ENCODE peak calls at places on chromosomes 4 and X, in seven cellular contexts. M is cardiac muscle cell, Z is esophagus muscularis mucosa, E is PC-9, V is neuronal stem cell, N is OCI-LY7, G is A549. O is an unnamed sample.

GRCh38 chr4:67809502-67809901 is 55.3 kb upstream of the GNRHR start:
- DNase-seq in N (no peak), G (no peak), E (no peak), V (no peak), Z (no peak), M (no peak), O (no peak)

GRCh38 chr4:158302076-158302866 is 92.0 kb downstream of the TMEM144 start:
- DNase-seq in G (no peak), V (no peak), M (peak; percentile 80), E (peak; percentile 46), Z (no peak), N (no peak), O (no peak)

GRCh38 chr4:52199574-52200338 is 148.7 kb downstream of the SPATA18 start:
- DNase-seq in G (peak; percentile 14), N (no peak), E (peak; percentile 61), V (no peak), Z (no peak), M (peak; percentile 65), O (no peak)

GRCh38 chr4:3878678-3879077 is 112.5 kb downstream of the ADRA2C start:
- DNase-seq in M (no peak), Z (no peak), E (no peak), V (no peak), G (no peak), N (no peak), O (no peak)

GRCh38 chrX:45801554-45801953 is 600.9 kb upstream of the DIPK2B start:
- DNase-seq in G (no peak), N (peak; percentile 4), Z (no peak), M (peak; percentile 55), E (no peak), V (no peak), O (no peak)

GRCh38 chrX:70166601-70167590 is 10.4 kb upstream of the DGAT2L6 start:
- DNase-seq in V (no peak), G (peak; percentile 12), E (no peak), M (peak; percentile 67), Z (no peak), N (no peak), O (no peak)

GRCh38 chr4:75666299-75666698 is 6.9 kb downstream of the G3BP2 start:
- DNase-seq in V (no peak), E (no peak), G (no peak), Z (no peak), M (no peak), N (no peak), O (no peak)

GRCh38 chrX:39559229-39559628 is 538.5 kb downstream of the BCOR start:
- DNase-seq in Z (no peak), V (no peak), M (no peak), G (no peak), N (no peak), E (no peak), O (no peak)

GRCh38 chrX:40576291-40576690 is 4.5 kb upstream of the ATP6AP2 start:
- DNase-seq in N (no peak), M (no peak), E (no peak), V (no peak), Z (no peak), G (no peak), O (no peak)

GRCh38 chrX:94942603-94943002 is 1268.6 kb downstream of the FAM133A start:
- DNase-seq in N (no peak), G (no peak), V (no peak), E (no peak), Z (no peak), M (no peak), O (no peak)

GRCh38 chr4:59936566-59936965 is 1263.6 kb upstream of the ADGRL3 start:
- DNase-seq in M (no peak), V (no peak), G (no peak), E (no peak), N (no peak), Z (no peak), O (no peak)

GRCh38 chr4:8652181-8653078 is 59.9 kb downstream of the CPZ start:
- DNase-seq in M (no peak), N (no peak), V (no peak), E (no peak), Z (no peak), G (no peak), O (peak; percentile 31)

GRCh38 chr4:2688697-2689096 is 67.4 kb downstream of the TNIP2 start:
- DNase-seq in M (no peak), G (no peak), N (no peak), E (no peak), Z (no peak), V (no peak), O (no peak)

GRCh38 chr4:47577779-47578553 is 92.9 kb downstream of the ATP10D start:
- DNase-seq in E (no peak), V (no peak), M (peak; percentile 87), N (no peak), G (no peak), Z (no peak), O (no peak)

GRCh38 chr4:179530953-179531352 is 2088.7 kb upstream of the AGA start:
- DNase-seq in N (no peak), Z (no peak), V (no peak), E (no peak), M (no peak), G (no peak), O (no peak)

GRCh38 chrX:72271091-72271490 is 6.0 kb downstream of the RPS4X start:
- DNase-seq in M (no peak), E (no peak), G (no peak), N (no peak), V (no peak), Z (no peak), O (no peak)

GRCh38 chr4:1085404-1085799 is 28.0 kb downstream of the RNF212 start:
- DNase-seq in G (no peak), V (no peak), N (no peak), E (no peak), Z (no peak), M (no peak), O (no peak)

GRCh38 chr4:147163311-147163710 is 217.6 kb upstream of the TTC29 start:
- DNase-seq in V (no peak), M (no peak), G (no peak), Z (no peak), N (no peak), E (no peak), O (no peak)

GRCh38 chr4:93772858-93773257 is 55.7 kb upstream of the ATOH1 start:
- DNase-seq in Z (no peak), G (no peak), E (no peak), N (no peak), M (no peak), V (no peak), O (no peak)

GRCh38 chrX:131441033-131441432 is 102.8 kb upstream of the OR13H1 start:
- DNase-seq in V (no peak), G (peak; percentile 10), N (no peak), E (peak; percentile 72), M (no peak), Z (no peak), O (no peak)

GRCh38 chrX:130094712-130095111 is 15.6 kb downstream of the ELF4 start:
- DNase-seq in Z (no peak), E (no peak), N (no peak), V (no peak), G (no peak), M (no peak), O (no peak)

DNA sequence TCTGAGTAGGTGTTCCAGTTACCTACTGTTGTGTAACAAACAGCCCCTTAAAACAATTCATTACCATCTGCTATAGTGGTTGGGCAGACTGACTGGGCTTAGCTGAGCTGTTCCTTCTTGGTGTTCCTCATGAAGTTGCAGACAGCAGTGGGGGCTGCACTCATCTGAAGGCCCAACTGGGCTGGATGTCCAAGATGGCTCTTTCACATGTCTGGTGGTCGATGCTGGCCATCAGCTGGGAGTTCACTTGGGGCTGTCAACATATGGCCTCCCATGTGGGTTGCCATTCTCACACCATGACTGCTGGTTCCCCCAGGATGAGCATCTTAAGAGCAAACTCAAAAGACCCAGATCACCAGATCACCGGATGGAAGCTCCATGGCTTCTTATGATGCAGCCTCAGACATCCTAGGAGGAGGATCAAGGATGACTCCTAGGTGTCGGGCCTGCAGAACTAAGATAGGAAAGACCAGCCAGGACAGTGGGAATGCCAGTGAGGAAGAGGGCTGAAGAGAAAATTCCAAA is 34.3 kb upstream of the PPP2R2C start:
- DNase-seq in G (no peak), E (no peak), Z (peak; percentile 53), V (no peak), N (no peak), M (no peak), O (peak; percentile 37)
- H3K9me3 ChIP-seq in G (peaks cover 22% of the 10 kb centered on the region), E (peaks cover 6% of the 10 kb centered on the region), Z (peaks cover 18% of the 10 kb centered on the region), V (peaks cover 3% of the 10 kb centered on the region), N (peaks cover 12% of the 10 kb centered on the region), M (peaks cover 2% of the 10 kb centered on the region), O (no peaks in the 10 kb centered on the region)

DNA sequence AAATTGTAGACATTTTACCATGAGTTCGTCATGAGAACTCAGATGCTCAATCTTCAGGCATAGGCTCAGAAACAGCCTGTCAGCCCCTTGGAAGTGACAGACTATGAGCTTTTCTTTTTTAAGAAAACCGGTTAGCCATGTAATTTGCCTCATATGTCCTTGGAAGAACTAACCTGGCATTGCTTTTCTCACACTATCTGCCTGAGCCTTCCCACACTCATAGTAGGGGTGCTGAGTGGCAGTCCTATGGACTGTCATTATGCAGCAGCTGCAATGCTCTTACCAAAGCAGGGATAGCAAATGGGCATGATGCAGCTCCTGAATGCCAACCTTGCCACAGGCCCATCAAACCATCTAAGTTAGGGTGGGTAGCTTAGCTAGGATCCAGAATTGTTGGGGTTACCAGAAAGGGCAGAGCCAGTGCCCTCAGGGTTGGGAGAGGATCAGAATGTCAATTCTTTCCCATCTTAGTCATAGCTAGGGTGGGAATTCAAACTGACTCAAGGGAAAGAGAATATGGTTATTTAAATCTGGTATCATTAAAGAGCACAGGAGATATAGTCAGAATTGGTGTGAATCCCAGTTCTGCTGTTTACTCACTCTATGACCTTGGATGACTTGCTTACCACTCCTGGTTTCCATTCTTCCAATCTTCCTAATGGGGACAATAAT is 230.6 kb upstream of the CPEB2 start:
- DNase-seq in Z (peak; percentile 77), M (no peak), E (no peak), V (no peak), N (no peak), G (no peak), O (no peak)
- H3K9me3 ChIP-seq in Z (no peaks in the 10 kb centered on the region), M (no peaks in the 10 kb centered on the region), E (peaks cover 6% of the 10 kb centered on the region), V (no peaks in the 10 kb centered on the region), N (no peaks in the 10 kb centered on the region), G (peaks cover 5% of the 10 kb centered on the region), O (no peaks in the 10 kb centered on the region)

DNA sequence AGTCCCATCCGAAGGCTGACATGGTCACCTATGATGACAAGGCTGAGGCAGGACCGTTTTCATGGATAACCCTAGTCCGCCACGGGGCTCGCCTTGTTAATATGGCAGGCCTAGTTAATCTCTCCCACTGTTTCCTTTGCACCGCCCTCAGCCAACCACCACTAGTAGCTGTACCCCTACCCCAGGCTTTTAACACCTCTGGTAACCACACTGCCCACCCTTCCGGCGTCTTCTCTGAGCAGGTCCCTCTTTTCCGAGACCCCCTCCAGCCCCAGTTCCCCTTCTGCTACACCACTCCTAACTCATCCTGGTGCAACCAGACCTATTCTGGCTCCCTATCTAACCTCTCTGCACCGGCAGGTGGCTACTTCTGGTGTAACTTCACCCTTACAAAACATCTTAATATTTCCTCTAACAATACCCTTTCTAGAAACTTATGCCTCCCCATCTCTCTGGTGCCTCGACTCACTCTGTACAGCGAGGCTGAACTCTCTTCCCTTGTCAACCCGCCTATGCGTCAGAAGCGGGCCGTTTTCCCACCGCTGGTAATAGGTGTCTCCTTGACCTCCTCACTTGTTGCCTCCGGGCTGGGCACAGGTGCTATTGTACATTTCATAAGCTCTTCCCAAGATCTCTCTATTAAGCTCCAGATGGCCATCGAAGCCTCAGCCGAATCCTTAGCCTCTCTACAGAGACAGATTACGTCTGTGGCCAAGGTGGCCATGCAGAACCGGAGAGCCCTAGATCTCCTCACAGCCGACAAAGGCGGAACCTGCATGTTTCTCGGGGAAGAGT is 964.4 kb downstream of the RPA4 start:
- DNase-seq in V (no peak), G (no peak), E (no peak), N (no peak), M (no peak), Z (no peak), O (no peak)
- H3K9me3 ChIP-seq in V (peaks cover 47% of the 10 kb centered on the region), G (no peaks in the 10 kb centered on the region), E (no peaks in the 10 kb centered on the region), N (no peaks in the 10 kb centered on the region), M (no peaks in the 10 kb centered on the region), Z (no peaks in the 10 kb centered on the region), O (no peaks in the 10 kb centered on the region)

GRCh38 chrX:15606064-15606590 is 5.4 kb upstream of the ACE2 start:
- DNase-seq in M (no peak), N (no peak), E (no peak), V (no peak), G (no peak), Z (no peak), O (no peak)
- H3K9me3 ChIP-seq in M (no peaks in the 10 kb centered on the region), N (no peaks in the 10 kb centered on the region), E (no peaks in the 10 kb centered on the region), V (no peaks in the 10 kb centered on the region), G (no peaks in the 10 kb centered on the region), Z (no peaks in the 10 kb centered on the region), O (no peaks in the 10 kb centered on the region)

O was measured in Peyer's patch.